ENCODE peak calls at places on chromosomes 4 and X, in eight cellular contexts. One of them, this sample, is unnamed. For H3K4me1, H3K9me3 and H3K27me3, the result is how much of the 10 kb centered on the place peaks cover.

GRCh38 chr4:159268607-159269006 is 165.7 kb downstream of the RAPGEF2 start:
- DNase-seq in BE2C: no peak
- DNase-seq in lung: no peak
- DNase-seq in PC-3: no peak
- DNase-seq in breast epithelium: no peak
- DNase-seq in cardiac muscle cell: no peak
- DNase-seq in upper lobe of right lung: no peak
- DNase-seq in pancreas: no peak
- DNase-seq in this sample: no peak

GRCh38 chr4:14719053-14719452 is 283.2 kb upstream of the CPEB2 start:
- DNase-seq in PC-3: peak
- DNase-seq in lung: no peak
- DNase-seq in BE2C: no peak
- DNase-seq in cardiac muscle cell: no peak
- DNase-seq in upper lobe of right lung: no peak
- DNase-seq in pancreas: peak
- DNase-seq in breast epithelium: no peak
- DNase-seq in this sample: no peak

GRCh38 chrX:771536-771935 is 140.9 kb downstream of the SHOX start:
- DNase-seq in BE2C: no peak
- DNase-seq in breast epithelium: no peak
- DNase-seq in PC-3: no peak
- DNase-seq in upper lobe of right lung: peak
- DNase-seq in cardiac muscle cell: no peak
- DNase-seq in pancreas: no peak
- DNase-seq in lung: no peak
- DNase-seq in this sample: no peak

GRCh38 chr4:158519226-158519625 is 2.5 kb upstream of the RXFP1 start:
- DNase-seq in upper lobe of right lung: no peak
- DNase-seq in cardiac muscle cell: no peak
- DNase-seq in breast epithelium: no peak
- DNase-seq in BE2C: no peak
- DNase-seq in pancreas: no peak
- DNase-seq in PC-3: peak
- DNase-seq in lung: no peak
- DNase-seq in this sample: no peak

GRCh38 chrX:40148439-40149285 is 50.9 kb upstream of the BCOR start:
- DNase-seq in cardiac muscle cell: no peak
- DNase-seq in PC-3: peak
- DNase-seq in breast epithelium: no peak
- DNase-seq in BE2C: no peak
- DNase-seq in pancreas: no peak
- DNase-seq in lung: no peak
- DNase-seq in upper lobe of right lung: no peak
- DNase-seq in this sample: peak

GRCh38 chrX:1150569-1151347 is 61.7 kb downstream of the CRLF2 start:
- DNase-seq in BE2C: no peak
- DNase-seq in upper lobe of right lung: no peak
- DNase-seq in cardiac muscle cell: no peak
- DNase-seq in pancreas: no peak
- DNase-seq in breast epithelium: no peak
- DNase-seq in lung: no peak
- DNase-seq in PC-3: no peak
- DNase-seq in this sample: no peak

GRCh38 chr4:7340553-7341433 is 93.9 kb downstream of the PSAPL1 start:
- DNase-seq in lung: no peak
- DNase-seq in PC-3: no peak
- DNase-seq in breast epithelium: no peak
- DNase-seq in cardiac muscle cell: no peak
- DNase-seq in BE2C: no peak
- DNase-seq in pancreas: no peak
- DNase-seq in upper lobe of right lung: peak
- DNase-seq in this sample: no peak

GRCh38 chr4:122480023-122480422 is 23.5 kb upstream of the IL2 start:
- DNase-seq in lung: no peak
- DNase-seq in upper lobe of right lung: no peak
- DNase-seq in breast epithelium: no peak
- DNase-seq in PC-3: peak
- DNase-seq in cardiac muscle cell: peak
- DNase-seq in BE2C: no peak
- DNase-seq in pancreas: no peak
- DNase-seq in this sample: no peak

GRCh38 chr4:15702941-15703403 is at the start of gene BST1:
- DNase-seq in cardiac muscle cell: no peak
- DNase-seq in breast epithelium: peak
- DNase-seq in pancreas: peak
- DNase-seq in BE2C: peak
- DNase-seq in upper lobe of right lung: peak
- DNase-seq in lung: peak
- DNase-seq in PC-3: no peak
- DNase-seq in this sample: peak

GRCh38 chr4:56871357-56871993 is 36.2 kb upstream of the REST start:
- DNase-seq in cardiac muscle cell: no peak
- DNase-seq in pancreas: no peak
- DNase-seq in breast epithelium: no peak
- DNase-seq in upper lobe of right lung: no peak
- DNase-seq in BE2C: peak
- DNase-seq in PC-3: no peak
- DNase-seq in lung: no peak
- DNase-seq in this sample: no peak

GRCh38 chrX:124413244-124413643 is 66.9 kb downstream of the SH2D1A start:
- DNase-seq in breast epithelium: no peak
- DNase-seq in lung: no peak
- DNase-seq in pancreas: no peak
- DNase-seq in BE2C: no peak
- DNase-seq in PC-3: no peak
- DNase-seq in cardiac muscle cell: no peak
- DNase-seq in upper lobe of right lung: no peak
- DNase-seq in this sample: no peak

GRCh38 chrX:13487731-13488505 is 81.5 kb upstream of the EGFL6 start:
- DNase-seq in breast epithelium: no peak
- DNase-seq in pancreas: peak
- DNase-seq in PC-3: peak
- DNase-seq in cardiac muscle cell: peak
- DNase-seq in lung: peak
- DNase-seq in BE2C: peak
- DNase-seq in upper lobe of right lung: no peak
- DNase-seq in this sample: peak

GRCh38 chr4:14110407-14110806 is 482.9 kb upstream of the BOD1L1 start:
- DNase-seq in lung: no peak
- DNase-seq in cardiac muscle cell: no peak
- DNase-seq in BE2C: no peak
- DNase-seq in upper lobe of right lung: no peak
- DNase-seq in pancreas: no peak
- DNase-seq in breast epithelium: no peak
- DNase-seq in PC-3: peak
- DNase-seq in this sample: no peak

DNA sequence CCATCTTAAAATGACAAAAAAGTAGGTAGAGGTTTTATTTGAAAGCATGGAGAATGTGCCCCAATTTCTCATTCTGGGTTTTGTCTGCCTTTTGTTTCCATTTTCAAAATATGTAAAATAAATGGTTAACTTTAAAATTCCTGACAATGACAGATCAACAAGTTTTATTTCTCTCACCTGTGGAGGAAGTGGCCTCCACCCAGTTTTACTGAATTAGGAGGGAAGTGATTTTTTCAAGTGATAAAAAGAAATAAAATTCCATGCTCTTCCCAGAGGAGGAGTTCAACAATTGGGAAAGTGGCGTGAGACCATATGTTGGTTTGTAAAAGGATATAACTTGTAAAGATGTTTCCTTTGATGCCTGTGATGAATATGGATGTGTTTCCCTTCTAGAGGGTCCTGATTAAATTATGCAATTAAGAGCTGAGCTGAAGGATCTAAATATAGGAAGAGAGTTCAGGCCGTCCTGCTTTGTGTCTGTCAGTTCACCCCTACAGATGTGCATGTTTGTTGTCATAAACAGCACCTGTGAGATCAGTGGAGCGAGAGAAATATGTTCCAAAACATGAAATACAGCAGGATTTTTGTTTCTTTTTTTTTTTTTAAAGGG is 19.5 kb downstream of the SMAD1 start:
- DNase-seq in cardiac muscle cell: no peak
- DNase-seq in BE2C: no peak
- DNase-seq in lung: no peak
- DNase-seq in PC-3: no peak
- DNase-seq in upper lobe of right lung: no peak
- DNase-seq in breast epithelium: no peak
- DNase-seq in pancreas: no peak
- DNase-seq in this sample: no peak
- H3K4me1 ChIP-seq in cardiac muscle cell: under half
- H3K4me1 ChIP-seq in BE2C: under half
- H3K4me1 ChIP-seq in lung: under half
- H3K4me1 ChIP-seq in PC-3: under half
- H3K4me1 ChIP-seq in upper lobe of right lung: under half
- H3K4me1 ChIP-seq in breast epithelium: under half
- H3K4me1 ChIP-seq in pancreas: under half
- H3K4me1 ChIP-seq in this sample: under half

GRCh38 chr4:763191-763810 is 57.7 kb downstream of the PCGF3 start:
- DNase-seq in BE2C: no peak
- DNase-seq in cardiac muscle cell: no peak
- DNase-seq in upper lobe of right lung: no peak
- DNase-seq in breast epithelium: no peak
- DNase-seq in pancreas: no peak
- DNase-seq in PC-3: no peak
- DNase-seq in lung: no peak
- DNase-seq in this sample: no peak

GRCh38 chr4:762211-763190 is 56.9 kb downstream of the PCGF3 start:
- DNase-seq in cardiac muscle cell: no peak
- DNase-seq in BE2C: no peak
- DNase-seq in lung: no peak
- DNase-seq in breast epithelium: no peak
- DNase-seq in pancreas: no peak
- DNase-seq in PC-3: peak
- DNase-seq in upper lobe of right lung: no peak
- DNase-seq in this sample: peak

GRCh38 chr4:766152-766515 is 59.8 kb downstream of the CPLX1 start:
- DNase-seq in lung: no peak
- DNase-seq in BE2C: no peak
- DNase-seq in pancreas: no peak
- DNase-seq in PC-3: peak
- DNase-seq in upper lobe of right lung: no peak
- DNase-seq in cardiac muscle cell: no peak
- DNase-seq in breast epithelium: no peak
- DNase-seq in this sample: no peak

GRCh38 chr4:763922-764321 is 58.3 kb downstream of the PCGF3 start:
- DNase-seq in pancreas: no peak
- DNase-seq in lung: no peak
- DNase-seq in cardiac muscle cell: no peak
- DNase-seq in PC-3: no peak
- DNase-seq in breast epithelium: no peak
- DNase-seq in BE2C: no peak
- DNase-seq in upper lobe of right lung: no peak
- DNase-seq in this sample: no peak

GRCh38 chr4:764405-765169 is 59.0 kb downstream of the PCGF3 start:
- DNase-seq in lung: no peak
- DNase-seq in upper lobe of right lung: no peak
- DNase-seq in cardiac muscle cell: no peak
- DNase-seq in pancreas: no peak
- DNase-seq in BE2C: no peak
- DNase-seq in PC-3: no peak
- DNase-seq in breast epithelium: no peak
- DNase-seq in this sample: no peak
- H3K9me3 ChIP-seq in lung: under half
- H3K9me3 ChIP-seq in upper lobe of right lung: under half
- H3K9me3 ChIP-seq in cardiac muscle cell: under half
- H3K9me3 ChIP-seq in pancreas: under half
- H3K9me3 ChIP-seq in BE2C: under half
- H3K9me3 ChIP-seq in PC-3: under half
- H3K9me3 ChIP-seq in breast epithelium: under half
- H3K9me3 ChIP-seq in this sample: under half

GRCh38 chr4:148441624-148441985 is 609 bp downstream of the NR3C2 start:
- DNase-seq in upper lobe of right lung: no peak
- DNase-seq in cardiac muscle cell: peak
- DNase-seq in breast epithelium: no peak
- DNase-seq in pancreas: no peak
- DNase-seq in lung: no peak
- DNase-seq in PC-3: peak
- DNase-seq in BE2C: no peak
- DNase-seq in this sample: no peak
- H3K27me3 ChIP-seq in upper lobe of right lung: under half
- H3K27me3 ChIP-seq in cardiac muscle cell: half or more
- H3K27me3 ChIP-seq in breast epithelium: under half
- H3K27me3 ChIP-seq in pancreas: under half
- H3K27me3 ChIP-seq in lung: under half
- H3K27me3 ChIP-seq in PC-3: under half
- H3K27me3 ChIP-seq in BE2C: half or more
- H3K27me3 ChIP-seq in this sample: under half

DNA sequence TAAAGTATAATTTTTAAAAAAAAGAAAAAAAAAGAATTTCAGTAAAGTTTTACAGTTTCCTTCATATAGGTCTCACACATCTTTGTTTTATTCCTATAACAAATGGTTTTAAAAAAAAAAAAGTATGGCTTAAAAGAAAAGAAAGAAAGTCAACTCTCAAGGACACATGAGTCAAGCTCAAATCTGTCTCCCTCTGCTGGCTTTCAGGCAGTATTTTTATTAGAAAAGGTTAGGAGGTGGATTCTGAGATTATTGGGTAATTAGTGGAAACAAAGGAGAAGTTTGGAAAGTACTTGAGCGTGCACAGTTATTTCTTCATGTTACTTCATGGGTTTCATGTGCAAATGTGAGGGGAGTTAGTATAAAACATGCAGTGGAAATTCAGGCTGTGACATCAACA is 36.6 kb upstream of the BTC start:
- DNase-seq in cardiac muscle cell: no peak
- DNase-seq in BE2C: no peak
- DNase-seq in PC-3: no peak
- DNase-seq in lung: no peak
- DNase-seq in pancreas: no peak
- DNase-seq in breast epithelium: no peak
- DNase-seq in upper lobe of right lung: no peak
- DNase-seq in this sample: no peak
- H3K4me1 ChIP-seq in cardiac muscle cell: under half
- H3K4me1 ChIP-seq in BE2C: under half
- H3K4me1 ChIP-seq in PC-3: under half
- H3K4me1 ChIP-seq in lung: under half
- H3K4me1 ChIP-seq in pancreas: under half
- H3K4me1 ChIP-seq in breast epithelium: under half
- H3K4me1 ChIP-seq in upper lobe of right lung: under half
- H3K4me1 ChIP-seq in this sample: under half

GRCh38 chr4:113561092-113561491 is 200.4 kb downstream of the CAMK2D start:
- DNase-seq in pancreas: no peak
- DNase-seq in BE2C: no peak
- DNase-seq in upper lobe of right lung: no peak
- DNase-seq in lung: no peak
- DNase-seq in cardiac muscle cell: no peak
- DNase-seq in PC-3: no peak
- DNase-seq in breast epithelium: no peak
- DNase-seq in this sample: no peak
- H3K9me3 ChIP-seq in pancreas: under half
- H3K9me3 ChIP-seq in BE2C: under half
- H3K9me3 ChIP-seq in upper lobe of right lung: under half
- H3K9me3 ChIP-seq in lung: under half
- H3K9me3 ChIP-seq in cardiac muscle cell: under half
- H3K9me3 ChIP-seq in PC-3: under half
- H3K9me3 ChIP-seq in breast epithelium: under half
- H3K9me3 ChIP-seq in this sample: under half